ENCODE peak calls at places on chromosome 10, in four cellular contexts. N, L, F and X are unnamed samples.

GRCh38 chr10:90148121-90148855 is 446.9 kb downstream of the KIF20B start:
- DNase-seq in F (no peak), L (no peak), N (no peak), X (no peak)

GRCh38 chr10:46077141-46077554 is 31.1 kb upstream of the MSMB start:
- DNase-seq in N (no peak), F (no peak), L (no peak), X (no peak)

GRCh38 chr10:1653321-1653720 is 84.0 kb downstream of the ADARB2 start:
- DNase-seq in F (no peak), N (no peak), L (no peak), X (no peak)

GRCh38 chr10:5565671-5566581 is 41.2 kb downstream of the CALML3 start:
- DNase-seq in N (no peak), L (no peak), F (no peak), X (no peak)

GRCh38 chr10:44042926-44043602 is 341.8 kb downstream of the CXCL12 start:
- DNase-seq in F (no peak), L (no peak), N (no peak), X (no peak)

GRCh38 chr10:9636206-9636605 is 1381.5 kb upstream of the CELF2 start:
- DNase-seq in F (no peak), N (no peak), L (no peak), X (no peak)

GRCh38 chr10:49187044-49187484 is 1.1 kb downstream of the TMEM273 start:
- DNase-seq in F (no peak), N (no peak), L (no peak), X (no peak)

GRCh38 chr10:112902730-112903129 is 47.3 kb upstream of the TCF7L2 start:
- DNase-seq in L (no peak), F (no peak), N (no peak), X (no peak)